ENCODE peak calls at places on chromosomes 11 and 22, in five cellular contexts. H, G, Z, S and L are unnamed samples.

GRCh38 chr11:93870616-93871015 is 20.2 kb upstream of the VSTM5 start:
- DNase-seq in G (no peak), S (no peak), H (no peak), Z (no peak), L (no peak)

GRCh38 chr11:106062592-106062949 is 14.6 kb downstream of the KBTBD3 start:
- DNase-seq in H (no peak), Z (no peak), S (no peak), G (no peak), L (no peak)

GRCh38 chr11:85423794-85424193 is 203.3 kb downstream of the DLG2 start:
- DNase-seq in G (no peak), H (no peak), Z (no peak), S (no peak), L (no peak)

GRCh38 chr11:28657378-28658030 is 549.3 kb downstream of the METTL15 start:
- DNase-seq in S (peak), G (peak), Z (peak), H (no peak), L (peak)

GRCh38 chr11:85893378-85893777 is 38.2 kb downstream of the CCDC83 start:
- DNase-seq in Z (no peak), H (no peak), G (no peak), S (no peak), L (no peak)

GRCh38 chr11:95192717-95193116 is 38.3 kb downstream of the SESN3 start:
- DNase-seq in H (no peak), Z (no peak), S (no peak), G (no peak), L (no peak)

GRCh38 chr11:58805065-58805464 is 39.4 kb downstream of the GLYATL2 start:
- DNase-seq in H (no peak), S (peak), Z (no peak), G (peak), L (peak)

GRCh38 chr11:77441409-77441808 is 32.5 kb downstream of the PAK1 start:
- DNase-seq in S (peak), H (no peak), Z (no peak), G (no peak), L (no peak)

GRCh38 chr11:133597236-133597635 is 64.9 kb upstream of the OPCML start:
- DNase-seq in G (no peak), Z (no peak), S (no peak), H (no peak), L (no peak)

GRCh38 chr11:30381879-30382278 is 59.0 kb downstream of the ARL14EP start:
- DNase-seq in G (no peak), S (no peak), H (no peak), Z (no peak), L (no peak)

GRCh38 chr22:24434472-24435322 is 7.3 kb downstream of the ADORA2A start:
- DNase-seq in G (no peak), Z (peak), H (no peak), S (no peak), L (no peak)

GRCh38 chr11:75198278-75198948 is 42.2 kb upstream of the TPBGL start:
- DNase-seq in Z (no peak), S (no peak), H (no peak), G (no peak), L (peak)

GRCh38 chr11:9330387-9331384 is 16.3 kb upstream of the TMEM41B start:
- DNase-seq in G (no peak), H (peak), S (peak), Z (no peak), L (peak)

GRCh38 chr11:126327280-126328000 is 23.6 kb downstream of the DCPS start:
- DNase-seq in S (peak), G (no peak), H (no peak), Z (no peak), L (no peak)

GRCh38 chr11:76613901-76614300 is 56.6 kb downstream of the LRRC32 start:
- DNase-seq in S (no peak), Z (no peak), G (no peak), H (no peak), L (no peak)

GRCh38 chr11:86508604-86509471 is 134.2 kb downstream of the CCDC81 start:
- DNase-seq in H (no peak), G (no peak), Z (no peak), S (peak), L (peak)

GRCh38 chr11:93663021-93663420 is 1.5 kb downstream of the CEP295 start:
- DNase-seq in G (no peak), S (no peak), H (no peak), Z (no peak), L (no peak)

GRCh38 chr11:110478410-110478809 is 48.7 kb downstream of the FDX1 start:
- DNase-seq in S (no peak), G (no peak), Z (no peak), H (no peak), L (no peak)

GRCh38 chr22:35418088-35418487 is 18.1 kb downstream of the MCM5 start:
- DNase-seq in H (no peak), S (peak), Z (peak), G (no peak), L (peak)

GRCh38 chr11:77346906-77347603 is 45.6 kb upstream of the GDPD4 start:
- DNase-seq in S (peak), Z (peak), G (peak), H (no peak), L (peak)

GRCh38 chr22:38844661-38845367 is 986 bp upstream of the NPTXR start:
- DNase-seq in G (peak), H (no peak), Z (peak), S (no peak), L (no peak)

GRCh38 chr11:13277719-13278619 is at the start of gene BMAL1:
- DNase-seq in G (peak), Z (peak), H (no peak), S (no peak), L (peak)

GRCh38 chr22:36454916-36455570 is 26.4 kb downstream of the TXN2 start:
- DNase-seq in H (peak), G (peak), Z (peak), S (peak), L (peak)

GRCh38 chr11:44955019-44955738 is 4.5 kb upstream of the TP53I11 start:
- DNase-seq in H (peak), G (peak), Z (peak), S (peak), L (peak)

GRCh38 chr11:76260296-76260695 is 54.0 kb upstream of the WNT11 start:
- DNase-seq in H (no peak), S (no peak), Z (no peak), G (no peak), L (no peak)

GRCh38 chr11:108609681-108610080 is 16.1 kb upstream of the EXPH5 start:
- DNase-seq in G (peak), S (peak), Z (peak), H (no peak), L (peak)

GRCh38 chr11:78282821-78283220 is 94.1 kb downstream of the USP35 start:
- DNase-seq in G (no peak), Z (no peak), S (no peak), H (no peak), L (no peak)

GRCh38 chr11:3058753-3059664 is 1.8 kb upstream of the CARS1 start:
- DNase-seq in Z (peak), H (peak), G (peak), S (peak), L (peak)

GRCh38 chr11:59206635-59207034 is 6.1 kb downstream of the MPEG1 start:
- DNase-seq in G (peak), H (no peak), S (peak), Z (peak), L (peak)

GRCh38 chr22:39010946-39011625 is 3.0 kb upstream of the APOBEC3C start:
- DNase-seq in G (no peak), H (no peak), S (no peak), Z (no peak), L (no peak)